ENCODE peak calls at places on chromosomes 6 and 20, in nine cellular contexts. Y is MM.1S; N is cardiac muscle cell; W is CD4-positive, alpha-beta memory T cell; Q is fibroblast of the aortic adventitia; R is astrocyte of the spinal cord; L is fibroblast of lung; T is esophagus squamous epithelium; B is GM23248. Z is an unnamed sample.

GRCh38 chr20:34522969-34523871 is 7.0 kb downstream of the DYNLRB1 start:
- DNase-seq in W (peak), B (peak), R (peak), Y (peak), Q (peak), T (no peak), L (peak), N (peak), Z (peak)

GRCh38 chr6:93794161-93794560 is 374.8 kb upstream of the EPHA7 start:
- DNase-seq in B (peak), N (no peak), Y (no peak), R (peak), Q (peak), W (no peak), T (no peak), L (no peak), Z (no peak)

GRCh38 chr6:81451787-81452186 is 300.7 kb downstream of the TENT5A start:
- DNase-seq in W (no peak), R (peak), Y (no peak), T (no peak), Q (peak), N (no peak), B (peak), L (peak), Z (peak)

GRCh38 chr20:54535045-54535444 is 59.7 kb downstream of the DOK5 start:
- DNase-seq in W (no peak), L (peak), N (no peak), T (no peak), B (peak), Y (no peak), Q (peak), R (no peak), Z (no peak)

GRCh38 chr20:58650181-58650775 is 805 bp upstream of the STX16 start:
- DNase-seq in B (peak), Q (peak), L (peak), T (no peak), R (no peak), W (peak), Y (no peak), N (peak), Z (no peak)

GRCh38 chr20:21100590-21101452 is 5.3 kb downstream of the LINC00237 start:
- DNase-seq in R (peak), L (no peak), B (peak), T (no peak), Y (no peak), Q (peak), W (peak), N (no peak), Z (no peak)

GRCh38 chr6:16414205-16414604 is 175.8 kb downstream of the GMPR start:
- DNase-seq in N (peak), T (no peak), W (no peak), R (no peak), Y (no peak), B (no peak), Q (peak), L (peak), Z (no peak)

GRCh38 chr6:78561015-78561414 is 306.3 kb upstream of the IRAK1BP1 start:
- DNase-seq in N (no peak), T (no peak), W (no peak), Y (no peak), R (no peak), B (no peak), Q (no peak), L (peak), Z (no peak)

GRCh38 chr6:39770476-39770875 is 21.7 kb upstream of the DAAM2 start:
- DNase-seq in R (no peak), Q (no peak), W (no peak), N (no peak), T (no peak), L (no peak), B (no peak), Y (no peak), Z (no peak)

GRCh38 chr6:72657798-72658197 is 35.9 kb downstream of the KCNQ5 start:
- DNase-seq in R (peak), W (no peak), N (no peak), B (peak), T (no peak), L (peak), Y (no peak), Q (peak), Z (no peak)

GRCh38 chr20:48600470-48600945 is 227.3 kb downstream of the PREX1 start:
- DNase-seq in B (no peak), L (no peak), R (no peak), T (no peak), W (no peak), N (no peak), Q (no peak), Y (no peak), Z (no peak)

GRCh38 chr20:20225325-20225724 is 142.6 kb upstream of the INSM1 start:
- DNase-seq in R (no peak), T (no peak), L (no peak), Y (no peak), Q (no peak), W (no peak), B (no peak), N (no peak), Z (no peak)

GRCh38 chr6:150940951-150941350 is 75.4 kb downstream of the MTHFD1L start:
- DNase-seq in R (peak), B (peak), W (no peak), Y (no peak), L (peak), Q (peak), N (no peak), T (no peak), Z (no peak)

DNA sequence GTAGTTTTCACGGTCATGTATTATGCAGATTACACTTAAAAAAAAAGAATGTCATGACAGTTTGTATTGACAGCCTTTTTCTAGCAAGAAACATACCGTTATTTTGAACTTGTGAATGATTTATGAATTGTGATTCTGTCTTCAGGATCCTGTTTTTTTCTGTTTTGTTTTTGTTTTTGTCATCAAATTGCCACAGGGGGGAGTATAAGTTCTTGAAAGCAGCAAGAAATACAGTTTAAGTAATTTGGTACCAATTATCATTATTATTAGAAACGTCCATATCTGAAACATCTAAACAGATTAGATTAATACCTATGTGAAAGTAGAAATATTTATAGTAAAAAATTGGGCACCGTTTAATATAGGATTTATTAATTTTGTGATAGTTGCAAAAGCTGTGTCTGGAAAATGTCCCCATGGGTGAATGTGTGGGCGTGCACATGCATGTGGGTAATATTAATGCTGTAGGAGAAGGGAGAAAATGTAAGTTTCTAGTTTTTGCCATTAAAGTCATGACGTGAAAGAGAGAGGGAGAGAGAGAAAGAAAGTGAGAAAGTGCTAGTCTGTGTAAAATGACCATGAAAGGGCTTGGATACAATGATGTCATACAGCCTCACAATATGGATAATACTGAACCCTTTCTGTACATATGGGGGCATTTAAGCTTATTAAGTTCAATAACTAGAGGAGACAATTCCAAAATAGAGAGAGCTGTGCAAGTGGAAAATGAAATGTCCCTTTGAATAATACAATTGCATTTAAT is 9.4 kb upstream of the CCN2 start:
- DNase-seq in B (peak), T (no peak), W (no peak), R (no peak), Q (peak), Y (peak), L (no peak), N (no peak), Z (no peak)
- H3K4me3 ChIP-seq in B (no peak), T (no peak), W (no peak), R (no peak), Q (no peak), Y (no peak), L (no peak), N (no peak), Z (no peak)

GRCh38 chr6:33191383-33192104 is 723 bp downstream of the COL11A2 start:
- DNase-seq in B (no peak), Q (no peak), Y (no peak), R (no peak), N (peak), T (no peak), W (no peak), L (no peak), Z (no peak)

GRCh38 chr6:33192105-33192646 is at the start of gene COL11A2:
- DNase-seq in Q (no peak), R (no peak), L (no peak), W (no peak), Y (no peak), B (no peak), N (peak), T (no peak), Z (no peak)

GRCh38 chr6:33193619-33194018 is 1.4 kb upstream of the COL11A2 start:
- DNase-seq in Q (no peak), N (no peak), W (no peak), R (no peak), B (no peak), T (no peak), Y (no peak), L (no peak), Z (no peak)

GRCh38 chr6:33194431-33194979 is 2.2 kb upstream of the COL11A2 start:
- DNase-seq in Q (no peak), R (no peak), W (no peak), T (no peak), L (no peak), Y (no peak), N (peak), B (no peak), Z (no peak)

GRCh38 chr6:33192671-33193602 is 670 bp upstream of the COL11A2 start:
- DNase-seq in Q (no peak), N (peak), L (peak), Y (no peak), R (no peak), B (peak), T (no peak), W (no peak), Z (no peak)
- H3K4me3 ChIP-seq in Q (peak), N (peak), L (no peak), Y (no peak), R (peak), B (peak), T (peak), W (no peak), Z (peak)

DNA sequence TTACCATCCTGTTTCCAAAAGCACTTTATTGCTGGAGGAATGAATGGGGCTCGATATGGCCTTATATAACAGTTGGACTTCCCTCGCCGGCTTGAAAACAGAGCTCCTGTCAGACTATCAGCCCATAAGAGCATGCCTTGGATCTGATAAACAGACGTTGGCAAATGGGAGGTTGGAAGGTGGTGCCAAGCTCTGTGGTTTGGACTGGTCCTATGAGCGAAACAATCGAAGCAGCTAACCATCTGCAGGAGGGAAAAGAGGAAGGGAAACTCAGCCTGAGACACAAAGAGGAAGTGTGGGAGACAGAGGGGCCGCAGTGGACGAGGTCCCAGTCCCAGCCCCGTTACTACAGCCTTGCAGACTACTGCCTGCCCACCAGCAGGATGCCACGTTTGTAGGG is 92.9 kb downstream of the TFAP2C start:
- DNase-seq in Y (no peak), L (peak), R (no peak), Q (no peak), B (peak), N (no peak), W (no peak), T (no peak), Z (no peak)
- H3K4me3 ChIP-seq in Y (no peak), L (no peak), R (no peak), Q (no peak), B (no peak), N (no peak), W (no peak), T (no peak), Z (no peak)

DNA sequence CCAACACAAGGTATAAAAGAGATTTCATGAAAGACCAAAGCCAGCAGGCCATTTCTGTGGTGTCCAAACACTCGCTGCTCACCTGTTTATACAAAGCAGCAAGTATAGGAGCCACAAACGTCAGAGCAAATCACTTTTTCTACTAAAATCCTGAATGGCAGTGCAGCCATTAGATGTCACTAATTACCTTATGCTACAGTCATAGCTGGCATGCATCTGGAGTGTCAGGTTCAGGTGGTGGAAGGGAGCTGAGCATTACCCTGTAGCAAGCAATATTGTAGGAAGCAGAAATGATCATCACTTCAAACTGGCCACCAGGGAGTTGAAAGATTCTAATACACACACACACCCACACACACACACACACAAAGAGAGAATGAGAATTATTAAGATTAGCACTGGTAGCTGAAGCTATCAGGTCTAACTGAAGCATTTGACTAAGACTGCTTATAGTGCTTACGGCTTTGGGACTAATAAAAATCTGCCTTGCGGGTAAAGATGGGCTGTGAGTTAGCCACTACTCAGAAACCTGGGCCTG is 75.8 kb downstream of the EFHC1 start:
- DNase-seq in W (no peak), B (no peak), Q (peak), T (no peak), R (no peak), L (no peak), N (no peak), Y (no peak), Z (no peak)
- H3K4me3 ChIP-seq in W (no peak), B (no peak), Q (no peak), T (no peak), R (no peak), L (no peak), N (no peak), Y (no peak), Z (no peak)

GRCh38 chr6:129707882-129708495 is 2.0 kb downstream of the ARHGAP18 start:
- DNase-seq in R (no peak), T (no peak), W (no peak), L (no peak), N (no peak), B (no peak), Y (no peak), Q (no peak), Z (no peak)
- H3K4me3 ChIP-seq in R (peak), T (no peak), W (no peak), L (peak), N (no peak), B (peak), Y (peak), Q (peak), Z (peak)